ENCODE peak calls at places on chromosome 16, in four cellular contexts. One of them, this sample, is unnamed.
A peak's percentile ranks its signal among the peaks of the same experiment; 100 is the strongest.

GRCh38 chr16:90022209-90023077 is 3.2 kb upstream of the DBNDD1 start:
- DNase-seq in non-pigmented ciliary epithelial cell: peak; percentile 46
- DNase-seq in neuronal stem cell: no peak
- DNase-seq in activated CD4-positive, alpha-beta T cell treated with anti-CD3 and anti-CD28 coated beads, Interleukin-2, amount 50 U/mL, for 24 hours: peak; percentile 68
- DNase-seq in this sample: peak; percentile 98

GRCh38 chr16:28105954-28106353 is 42.4 kb upstream of the GSG1L start:
- DNase-seq in neuronal stem cell: no peak
- DNase-seq in activated CD4-positive, alpha-beta T cell treated with anti-CD3 and anti-CD28 coated beads, Interleukin-2, amount 50 U/mL, for 24 hours: no peak
- DNase-seq in non-pigmented ciliary epithelial cell: no peak
- DNase-seq in this sample: no peak

GRCh38 chr16:88377961-88378360 is 4.8 kb upstream of the ZNF469 start:
- DNase-seq in neuronal stem cell: no peak
- DNase-seq in activated CD4-positive, alpha-beta T cell treated with anti-CD3 and anti-CD28 coated beads, Interleukin-2, amount 50 U/mL, for 24 hours: no peak
- DNase-seq in non-pigmented ciliary epithelial cell: no peak
- DNase-seq in this sample: no peak

GRCh38 chr16:6926341-6926740 is 406.3 kb upstream of the RBFOX1 start:
- DNase-seq in neuronal stem cell: no peak
- DNase-seq in non-pigmented ciliary epithelial cell: no peak
- DNase-seq in activated CD4-positive, alpha-beta T cell treated with anti-CD3 and anti-CD28 coated beads, Interleukin-2, amount 50 U/mL, for 24 hours: no peak
- DNase-seq in this sample: no peak

GRCh38 chr16:86398622-86399021 is 111.7 kb upstream of the FOXF1 start:
- DNase-seq in non-pigmented ciliary epithelial cell: peak; percentile 54
- DNase-seq in neuronal stem cell: no peak
- DNase-seq in activated CD4-positive, alpha-beta T cell treated with anti-CD3 and anti-CD28 coated beads, Interleukin-2, amount 50 U/mL, for 24 hours: no peak
- DNase-seq in this sample: peak; percentile 38

GRCh38 chr16:17205279-17206139 is 265.3 kb downstream of the XYLT1 start:
- DNase-seq in activated CD4-positive, alpha-beta T cell treated with anti-CD3 and anti-CD28 coated beads, Interleukin-2, amount 50 U/mL, for 24 hours: no peak
- DNase-seq in neuronal stem cell: no peak
- DNase-seq in non-pigmented ciliary epithelial cell: no peak
- DNase-seq in this sample: peak; percentile 15

GRCh38 chr16:20313741-20314140 is 13.6 kb downstream of the GP2 start:
- DNase-seq in neuronal stem cell: no peak
- DNase-seq in non-pigmented ciliary epithelial cell: no peak
- DNase-seq in activated CD4-positive, alpha-beta T cell treated with anti-CD3 and anti-CD28 coated beads, Interleukin-2, amount 50 U/mL, for 24 hours: no peak
- DNase-seq in this sample: no peak

GRCh38 chr16:88628512-88628974 is 9.8 kb upstream of the IL17C start:
- DNase-seq in activated CD4-positive, alpha-beta T cell treated with anti-CD3 and anti-CD28 coated beads, Interleukin-2, amount 50 U/mL, for 24 hours: no peak
- DNase-seq in neuronal stem cell: no peak
- DNase-seq in non-pigmented ciliary epithelial cell: no peak
- DNase-seq in this sample: peak; percentile 54

GRCh38 chr16:79598341-79599181 is 2.0 kb downstream of the MAF start:
- DNase-seq in neuronal stem cell: peak; percentile 72
- DNase-seq in activated CD4-positive, alpha-beta T cell treated with anti-CD3 and anti-CD28 coated beads, Interleukin-2, amount 50 U/mL, for 24 hours: peak; percentile 11
- DNase-seq in non-pigmented ciliary epithelial cell: no peak
- DNase-seq in this sample: peak; percentile 96

GRCh38 chr16:85928411-85928820 is 29.5 kb downstream of the IRF8 start:
- DNase-seq in non-pigmented ciliary epithelial cell: no peak
- DNase-seq in neuronal stem cell: no peak
- DNase-seq in activated CD4-positive, alpha-beta T cell treated with anti-CD3 and anti-CD28 coated beads, Interleukin-2, amount 50 U/mL, for 24 hours: no peak
- DNase-seq in this sample: no peak

This sample was measured in left kidney.